ENCODE peak calls at places on chromosomes 11 and 22, in six cellular contexts. D is epithelial cell of proximal tubule; X is nucleus accumbens; E is iPS DF 6.9; O is globus pallidus; Z is CD8-positive, alpha-beta memory T cell. A is an unnamed sample.

GRCh38 chr11:74926304-74927030 is 22.4 kb downstream of the XRRA1 start:
- DNase-seq in D (no peak), X (no peak), E (no peak), O (no peak), Z (no peak), A (peak)

GRCh38 chr11:73342633-73343032 is 33.6 kb upstream of the RELT start:
- DNase-seq in D (no peak), X (no peak), E (no peak), O (no peak), Z (no peak), A (no peak)

GRCh38 chr11:9571071-9571765 is 2.3 kb upstream of the WEE1 start:
- DNase-seq in D (no peak), X (no peak), E (no peak), O (no peak), Z (no peak), A (no peak)

GRCh38 chr11:68687986-68688385 is 3.6 kb downstream of the GAL start:
- DNase-seq in D (no peak), X (no peak), E (no peak), O (no peak), Z (no peak), A (no peak)

GRCh38 chr11:58318532-58318931 is 40.3 kb downstream of the OR5B17 start:
- DNase-seq in D (no peak), X (no peak), E (no peak), O (no peak), Z (no peak), A (peak)

GRCh38 chr11:102831128-102831708 is 12.2 kb downstream of the MMP3 start:
- DNase-seq in D (no peak), X (no peak), E (no peak), O (peak), Z (no peak), A (peak)

GRCh38 chr11:62889484-62890437 is 9.1 kb downstream of the SLC3A2 start:
- DNase-seq in D (no peak), X (no peak), E (no peak), O (no peak), Z (no peak), A (no peak)

GRCh38 chr22:31789803-31790202 is 36.0 kb downstream of the DEPDC5 start:
- DNase-seq in D (no peak), X (no peak), E (no peak), O (no peak), Z (no peak), A (no peak)

GRCh38 chr11:35064114-35064800 is 74.7 kb upstream of the CD44 start:
- DNase-seq in D (no peak), X (no peak), E (no peak), O (no peak), Z (no peak), A (peak)

GRCh38 chr11:120511804-120512726 is 517 bp downstream of the GRIK4 start:
- DNase-seq in D (no peak), X (peak), E (no peak), O (no peak), Z (no peak), A (no peak)

GRCh38 chr22:46734830-46735453 is 3.1 kb downstream of the CERK start:
- DNase-seq in D (peak), X (no peak), E (no peak), O (no peak), Z (peak), A (peak)

GRCh38 chr11:28701760-28702449 is 593.7 kb downstream of the METTL15 start:
- DNase-seq in D (peak), X (no peak), E (no peak), O (no peak), Z (no peak), A (no peak)

GRCh38 chr11:57424802-57425564 is 1.9 kb downstream of the SLC43A3 start:
- DNase-seq in D (peak), X (no peak), E (no peak), O (no peak), Z (peak), A (peak)

GRCh38 chr11:21975242-21975641 is 217.6 kb upstream of the ANO5 start:
- DNase-seq in D (no peak), X (no peak), E (no peak), O (no peak), Z (no peak), A (no peak)

GRCh38 chr22:20268350-20269012 is 363 bp upstream of the RTN4R start:
- DNase-seq in D (no peak), X (no peak), E (no peak), O (no peak), Z (peak), A (peak)

GRCh38 chr22:45105281-45105700 is 58.4 kb upstream of the NUP50 start:
- DNase-seq in D (no peak), X (no peak), E (no peak), O (no peak), Z (no peak), A (peak)

GRCh38 chr11:74726547-74727182 is 4.6 kb downstream of the CHRDL2 start:
- DNase-seq in D (no peak), X (peak), E (no peak), O (peak), Z (peak), A (peak)

GRCh38 chr22:38203090-38203810 is 1.5 kb downstream of the MAFF start:
- DNase-seq in D (no peak), X (no peak), E (no peak), O (no peak), Z (peak), A (no peak)

GRCh38 chr22:21918466-21919185 is 34.0 kb downstream of the PPM1F start:
- DNase-seq in D (no peak), X (no peak), E (no peak), O (no peak), Z (no peak), A (no peak)

GRCh38 chr22:46547883-46548244 is 10.4 kb upstream of the CELSR1 start:
- DNase-seq in D (peak), X (no peak), E (no peak), O (no peak), Z (no peak), A (peak)

GRCh38 chr22:19810381-19811141 is 44.1 kb downstream of the GNB1L start:
- DNase-seq in D (no peak), X (no peak), E (no peak), O (no peak), Z (peak), A (peak)

GRCh38 chr11:69104212-69104855 is 51.4 kb upstream of the SMIM38 start:
- DNase-seq in D (no peak), X (no peak), E (no peak), O (no peak), Z (no peak), A (no peak)

A was measured in iris pigment epithelial cell.